ENCODE peak calls at places on chromosome 3, in ten cellular contexts. One of them, this sample, is unnamed.

GRCh38 chr3:147572970-147573340 is 163.8 kb downstream of the ZIC1 start:
- DNase-seq in colonic mucosa: no peak
- DNase-seq in AG10803: no peak
- DNase-seq in AG09319: no peak
- DNase-seq in mammary epithelial cell: peak; percentile 10
- DNase-seq in fibroblast of the aortic adventitia: no peak
- DNase-seq in GM13976: no peak
- DNase-seq in foreskin fibroblast: no peak
- DNase-seq in CD4-positive, alpha-beta T cell: no peak
- DNase-seq in IMR-90: no peak
- DNase-seq in this sample: no peak

GRCh38 chr3:188088948-188089685 is 64.8 kb upstream of the LPP start:
- DNase-seq in foreskin fibroblast: no peak
- DNase-seq in AG09319: no peak
- DNase-seq in IMR-90: no peak
- DNase-seq in mammary epithelial cell: peak; percentile 5
- DNase-seq in GM13976: no peak
- DNase-seq in colonic mucosa: no peak
- DNase-seq in fibroblast of the aortic adventitia: no peak
- DNase-seq in AG10803: no peak
- DNase-seq in CD4-positive, alpha-beta T cell: no peak
- DNase-seq in this sample: no peak

GRCh38 chr3:151058742-151059141 is 26.7 kb upstream of the MED12L start:
- DNase-seq in foreskin fibroblast: no peak
- DNase-seq in IMR-90: no peak
- DNase-seq in GM13976: no peak
- DNase-seq in AG10803: no peak
- DNase-seq in colonic mucosa: no peak
- DNase-seq in mammary epithelial cell: no peak
- DNase-seq in CD4-positive, alpha-beta T cell: no peak
- DNase-seq in AG09319: no peak
- DNase-seq in fibroblast of the aortic adventitia: no peak
- DNase-seq in this sample: no peak

GRCh38 chr3:177483182-177483967 is 286.1 kb upstream of the TBL1XR1 start:
- DNase-seq in IMR-90: no peak
- DNase-seq in colonic mucosa: no peak
- DNase-seq in AG10803: no peak
- DNase-seq in CD4-positive, alpha-beta T cell: no peak
- DNase-seq in GM13976: no peak
- DNase-seq in mammary epithelial cell: peak; percentile 91
- DNase-seq in foreskin fibroblast: no peak
- DNase-seq in AG09319: no peak
- DNase-seq in fibroblast of the aortic adventitia: no peak
- DNase-seq in this sample: no peak

GRCh38 chr3:19348929-19349564 is 200.7 kb downstream of the KCNH8 start:
- DNase-seq in CD4-positive, alpha-beta T cell: no peak
- DNase-seq in GM13976: no peak
- DNase-seq in colonic mucosa: peak; percentile 18
- DNase-seq in mammary epithelial cell: peak; percentile 9
- DNase-seq in foreskin fibroblast: peak; percentile 0
- DNase-seq in AG10803: peak; percentile 5
- DNase-seq in IMR-90: peak; percentile 1
- DNase-seq in AG09319: no peak
- DNase-seq in fibroblast of the aortic adventitia: peak; percentile 8
- DNase-seq in this sample: no peak

GRCh38 chr3:124410471-124410870 is 319.8 kb upstream of the UMPS start:
- DNase-seq in mammary epithelial cell: peak; percentile 23
- DNase-seq in AG10803: no peak
- DNase-seq in colonic mucosa: no peak
- DNase-seq in CD4-positive, alpha-beta T cell: no peak
- DNase-seq in GM13976: no peak
- DNase-seq in IMR-90: peak; percentile 47
- DNase-seq in foreskin fibroblast: no peak
- DNase-seq in fibroblast of the aortic adventitia: no peak
- DNase-seq in AG09319: no peak
- DNase-seq in this sample: no peak

GRCh38 chr3:37730825-37731224 is 130.9 kb upstream of the CTDSPL start:
- DNase-seq in foreskin fibroblast: no peak
- DNase-seq in CD4-positive, alpha-beta T cell: no peak
- DNase-seq in GM13976: no peak
- DNase-seq in AG10803: no peak
- DNase-seq in fibroblast of the aortic adventitia: no peak
- DNase-seq in colonic mucosa: peak; percentile 25
- DNase-seq in mammary epithelial cell: no peak
- DNase-seq in IMR-90: no peak
- DNase-seq in AG09319: no peak
- DNase-seq in this sample: no peak

GRCh38 chr3:81218023-81218422 is 543.4 kb downstream of the GBE1 start:
- DNase-seq in colonic mucosa: no peak
- DNase-seq in foreskin fibroblast: no peak
- DNase-seq in mammary epithelial cell: no peak
- DNase-seq in GM13976: no peak
- DNase-seq in fibroblast of the aortic adventitia: peak; percentile 58
- DNase-seq in AG10803: no peak
- DNase-seq in AG09319: no peak
- DNase-seq in IMR-90: no peak
- DNase-seq in CD4-positive, alpha-beta T cell: no peak
- DNase-seq in this sample: no peak

GRCh38 chr3:178507507-178508442 is 28.5 kb upstream of the KCNMB2 start:
- DNase-seq in fibroblast of the aortic adventitia: no peak
- DNase-seq in CD4-positive, alpha-beta T cell: no peak
- DNase-seq in GM13976: no peak
- DNase-seq in foreskin fibroblast: no peak
- DNase-seq in IMR-90: no peak
- DNase-seq in colonic mucosa: no peak
- DNase-seq in AG09319: no peak
- DNase-seq in mammary epithelial cell: no peak
- DNase-seq in AG10803: no peak
- DNase-seq in this sample: no peak

GRCh38 chr3:36366308-36366707 is 14.0 kb upstream of the STAC start:
- DNase-seq in CD4-positive, alpha-beta T cell: no peak
- DNase-seq in fibroblast of the aortic adventitia: no peak
- DNase-seq in colonic mucosa: no peak
- DNase-seq in AG10803: no peak
- DNase-seq in mammary epithelial cell: no peak
- DNase-seq in IMR-90: no peak
- DNase-seq in foreskin fibroblast: no peak
- DNase-seq in AG09319: no peak
- DNase-seq in GM13976: no peak
- DNase-seq in this sample: no peak

GRCh38 chr3:139520028-139520737 is 19.4 kb downstream of the RBP1 start:
- DNase-seq in IMR-90: peak; percentile 38
- DNase-seq in AG09319: no peak
- DNase-seq in fibroblast of the aortic adventitia: peak; percentile 51
- DNase-seq in AG10803: peak; percentile 5
- DNase-seq in colonic mucosa: peak; percentile 47
- DNase-seq in CD4-positive, alpha-beta T cell: no peak
- DNase-seq in mammary epithelial cell: peak; percentile 41
- DNase-seq in foreskin fibroblast: no peak
- DNase-seq in GM13976: peak; percentile 44
- DNase-seq in this sample: no peak

GRCh38 chr3:179853176-179853575 is 183.6 kb downstream of the PEX5L start:
- DNase-seq in fibroblast of the aortic adventitia: peak; percentile 88
- DNase-seq in colonic mucosa: no peak
- DNase-seq in foreskin fibroblast: peak; percentile 6
- DNase-seq in mammary epithelial cell: no peak
- DNase-seq in IMR-90: peak; percentile 92
- DNase-seq in AG09319: peak; percentile 48
- DNase-seq in GM13976: peak; percentile 18
- DNase-seq in AG10803: peak; percentile 59
- DNase-seq in CD4-positive, alpha-beta T cell: no peak
- DNase-seq in this sample: no peak

GRCh38 chr3:23805228-23805880 is 401 bp upstream of the UBE2E1 start:
- DNase-seq in AG09319: no peak
- DNase-seq in fibroblast of the aortic adventitia: no peak
- DNase-seq in IMR-90: no peak
- DNase-seq in GM13976: no peak
- DNase-seq in foreskin fibroblast: no peak
- DNase-seq in AG10803: no peak
- DNase-seq in colonic mucosa: no peak
- DNase-seq in CD4-positive, alpha-beta T cell: no peak
- DNase-seq in mammary epithelial cell: no peak
- DNase-seq in this sample: no peak

GRCh38 chr3:197801801-197802504 is 10.9 kb downstream of the LRCH3 start:
- DNase-seq in foreskin fibroblast: peak; percentile 53
- DNase-seq in AG10803: peak; percentile 57
- DNase-seq in colonic mucosa: no peak
- DNase-seq in GM13976: no peak
- DNase-seq in IMR-90: peak; percentile 51
- DNase-seq in mammary epithelial cell: peak; percentile 60
- DNase-seq in CD4-positive, alpha-beta T cell: no peak
- DNase-seq in fibroblast of the aortic adventitia: peak; percentile 49
- DNase-seq in AG09319: no peak
- DNase-seq in this sample: no peak

GRCh38 chr3:32202496-32202895 is 36.0 kb upstream of the CMTM8 start:
- DNase-seq in CD4-positive, alpha-beta T cell: no peak
- DNase-seq in colonic mucosa: no peak
- DNase-seq in foreskin fibroblast: no peak
- DNase-seq in AG09319: no peak
- DNase-seq in AG10803: no peak
- DNase-seq in mammary epithelial cell: no peak
- DNase-seq in fibroblast of the aortic adventitia: no peak
- DNase-seq in GM13976: no peak
- DNase-seq in IMR-90: no peak
- DNase-seq in this sample: no peak

GRCh38 chr3:53809267-53809666 is 37.0 kb downstream of the CHDH start:
- DNase-seq in GM13976: no peak
- DNase-seq in colonic mucosa: no peak
- DNase-seq in IMR-90: no peak
- DNase-seq in CD4-positive, alpha-beta T cell: no peak
- DNase-seq in foreskin fibroblast: no peak
- DNase-seq in fibroblast of the aortic adventitia: no peak
- DNase-seq in AG09319: no peak
- DNase-seq in mammary epithelial cell: no peak
- DNase-seq in AG10803: no peak
- DNase-seq in this sample: no peak

GRCh38 chr3:67381667-67382272 is 272.6 kb downstream of the SUCLG2 start:
- DNase-seq in IMR-90: peak; percentile 27
- DNase-seq in colonic mucosa: no peak
- DNase-seq in AG09319: no peak
- DNase-seq in fibroblast of the aortic adventitia: peak; percentile 60
- DNase-seq in CD4-positive, alpha-beta T cell: no peak
- DNase-seq in mammary epithelial cell: no peak
- DNase-seq in AG10803: peak; percentile 20
- DNase-seq in foreskin fibroblast: peak; percentile 9
- DNase-seq in GM13976: no peak
- DNase-seq in this sample: no peak

GRCh38 chr3:111299070-111299672 is 227.6 kb downstream of the NECTIN3 start:
- DNase-seq in mammary epithelial cell: peak; percentile 69
- DNase-seq in CD4-positive, alpha-beta T cell: no peak
- DNase-seq in fibroblast of the aortic adventitia: peak; percentile 25
- DNase-seq in AG09319: no peak
- DNase-seq in GM13976: no peak
- DNase-seq in IMR-90: peak; percentile 52
- DNase-seq in AG10803: peak; percentile 79
- DNase-seq in foreskin fibroblast: peak; percentile 48
- DNase-seq in colonic mucosa: no peak
- DNase-seq in this sample: no peak

GRCh38 chr3:89314454-89314853 is 207.0 kb downstream of the EPHA3 start:
- DNase-seq in GM13976: no peak
- DNase-seq in foreskin fibroblast: peak; percentile 43
- DNase-seq in fibroblast of the aortic adventitia: peak; percentile 16
- DNase-seq in mammary epithelial cell: peak; percentile 35
- DNase-seq in colonic mucosa: no peak
- DNase-seq in CD4-positive, alpha-beta T cell: no peak
- DNase-seq in IMR-90: peak; percentile 44
- DNase-seq in AG09319: no peak
- DNase-seq in AG10803: peak; percentile 11
- DNase-seq in this sample: no peak

DNA sequence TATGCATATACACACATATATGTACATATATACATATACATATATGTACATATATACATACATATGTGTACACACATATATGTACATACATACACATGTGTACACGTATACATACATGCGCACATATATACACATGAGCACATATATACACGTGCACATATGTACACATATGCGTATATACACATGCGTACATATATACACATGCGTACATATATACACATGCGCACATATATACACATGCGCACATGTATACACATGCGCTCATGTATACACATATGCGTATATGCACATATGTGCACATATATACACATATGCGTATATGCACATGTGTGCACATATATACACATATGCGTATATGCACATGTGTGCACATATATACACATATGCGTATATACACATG is 353.0 kb downstream of the EDEM1 start:
- DNase-seq in fibroblast of the aortic adventitia: no peak
- DNase-seq in GM13976: no peak
- DNase-seq in CD4-positive, alpha-beta T cell: no peak
- DNase-seq in colonic mucosa: no peak
- DNase-seq in AG10803: no peak
- DNase-seq in foreskin fibroblast: no peak
- DNase-seq in mammary epithelial cell: no peak
- DNase-seq in IMR-90: no peak
- DNase-seq in AG09319: no peak
- DNase-seq in this sample: no peak
- TF ChIP-seq CTCF in fibroblast of the aortic adventitia: no peak
- TF ChIP-seq CTCF in GM13976: no peak
- TF ChIP-seq CTCF in CD4-positive, alpha-beta T cell: no peak
- TF ChIP-seq CTCF in colonic mucosa: no peak
- TF ChIP-seq CTCF in AG10803: no peak
- TF ChIP-seq CTCF in foreskin fibroblast: no peak
- TF ChIP-seq CTCF in mammary epithelial cell: no peak
- TF ChIP-seq CTCF in IMR-90: no peak
- TF ChIP-seq CTCF in AG09319: no peak
- TF ChIP-seq CTCF in this sample: no peak

GRCh38 chr3:127134466-127134865 is 58.5 kb upstream of the PRR23E start:
- DNase-seq in CD4-positive, alpha-beta T cell: no peak
- DNase-seq in fibroblast of the aortic adventitia: no peak
- DNase-seq in foreskin fibroblast: no peak
- DNase-seq in mammary epithelial cell: no peak
- DNase-seq in IMR-90: no peak
- DNase-seq in AG09319: no peak
- DNase-seq in GM13976: no peak
- DNase-seq in AG10803: no peak
- DNase-seq in colonic mucosa: no peak
- DNase-seq in this sample: no peak
- TF ChIP-seq CTCF in CD4-positive, alpha-beta T cell: no peak
- TF ChIP-seq CTCF in fibroblast of the aortic adventitia: no peak
- TF ChIP-seq CTCF in foreskin fibroblast: no peak
- TF ChIP-seq CTCF in mammary epithelial cell: no peak
- TF ChIP-seq CTCF in IMR-90: no peak
- TF ChIP-seq CTCF in AG09319: no peak
- TF ChIP-seq CTCF in GM13976: no peak
- TF ChIP-seq CTCF in AG10803: no peak
- TF ChIP-seq CTCF in colonic mucosa: no peak
- TF ChIP-seq CTCF in this sample: no peak

GRCh38 chr3:64399205-64399800 is 174.0 kb upstream of the PRICKLE2 start:
- DNase-seq in GM13976: peak; percentile 41
- DNase-seq in fibroblast of the aortic adventitia: peak; percentile 79
- DNase-seq in IMR-90: peak; percentile 70
- DNase-seq in CD4-positive, alpha-beta T cell: no peak
- DNase-seq in AG10803: peak; percentile 65
- DNase-seq in foreskin fibroblast: peak; percentile 53
- DNase-seq in mammary epithelial cell: peak; percentile 62
- DNase-seq in AG09319: peak; percentile 31
- DNase-seq in colonic mucosa: peak; percentile 35
- DNase-seq in this sample: no peak
- TF ChIP-seq CTCF in GM13976: peak; percentile 20
- TF ChIP-seq CTCF in fibroblast of the aortic adventitia: peak; percentile 81
- TF ChIP-seq CTCF in IMR-90: peak; percentile 85
- TF ChIP-seq CTCF in CD4-positive, alpha-beta T cell: no peak
- TF ChIP-seq CTCF in AG10803: peak; percentile 83
- TF ChIP-seq CTCF in foreskin fibroblast: peak; percentile 70
- TF ChIP-seq CTCF in mammary epithelial cell: peak; percentile 90
- TF ChIP-seq CTCF in AG09319: peak; percentile 78
- TF ChIP-seq CTCF in colonic mucosa: peak; percentile 61
- TF ChIP-seq CTCF in this sample: no peak

GRCh38 chr3:30660128-30660525 is 53.7 kb downstream of the TGFBR2 start:
- DNase-seq in AG10803: no peak
- DNase-seq in foreskin fibroblast: no peak
- DNase-seq in colonic mucosa: no peak
- DNase-seq in GM13976: no peak
- DNase-seq in fibroblast of the aortic adventitia: no peak
- DNase-seq in CD4-positive, alpha-beta T cell: no peak
- DNase-seq in mammary epithelial cell: no peak
- DNase-seq in AG09319: no peak
- DNase-seq in IMR-90: no peak
- DNase-seq in this sample: no peak
- TF ChIP-seq CTCF in AG10803: no peak
- TF ChIP-seq CTCF in foreskin fibroblast: no peak
- TF ChIP-seq CTCF in colonic mucosa: no peak
- TF ChIP-seq CTCF in GM13976: no peak
- TF ChIP-seq CTCF in fibroblast of the aortic adventitia: no peak
- TF ChIP-seq CTCF in CD4-positive, alpha-beta T cell: no peak
- TF ChIP-seq CTCF in mammary epithelial cell: no peak
- TF ChIP-seq CTCF in AG09319: no peak
- TF ChIP-seq CTCF in IMR-90: no peak
- TF ChIP-seq CTCF in this sample: no peak

This sample was measured in omental fat pad.